ENCODE peak calls at places on chromosomes 2 and 18, in seven cellular contexts. R, F, B, Z, J, S and Y are unnamed samples. For H3K4me1, the result is how much of the 10 kb centered on the place peaks cover.

GRCh38 chr2:5520352-5520996 is 171.7 kb upstream of the SOX11 start:
- DNase-seq in R (no peak), F (no peak), B (peak), Z (no peak), J (no peak), S (no peak), Y (no peak)

GRCh38 chr2:3533836-3534235 is 14.5 kb upstream of the ADI1 start:
- DNase-seq in R (no peak), F (no peak), B (no peak), Z (peak), J (no peak), S (no peak), Y (no peak)

GRCh38 chr2:234881413-234882241 is 70.2 kb upstream of the SH3BP4 start:
- DNase-seq in R (peak), F (peak), B (peak), Z (peak), J (peak), S (peak), Y (peak)

GRCh38 chr18:37861981-37862380 is 296.4 kb upstream of the CELF4 start:
- DNase-seq in R (no peak), F (no peak), B (no peak), Z (no peak), J (no peak), S (no peak), Y (no peak)

GRCh38 chr2:48346124-48346536 is 183.8 kb upstream of the STON1 start:
- DNase-seq in R (no peak), F (no peak), B (peak), Z (peak), J (peak), S (peak), Y (no peak)

GRCh38 chr2:168456526-168457176 is 579 bp downstream of the CERS6 start:
- DNase-seq in R (peak), F (peak), B (no peak), Z (peak), J (peak), S (no peak), Y (peak)

GRCh38 chr2:231207734-231208133 is 9.3 kb downstream of the ARMC9 start:
- DNase-seq in R (no peak), F (no peak), B (no peak), Z (no peak), J (no peak), S (no peak), Y (no peak)

GRCh38 chr2:126914811-126915500 is 16.3 kb downstream of the TEX51 start:
- DNase-seq in R (no peak), F (no peak), B (no peak), Z (no peak), J (no peak), S (peak), Y (peak)

GRCh38 chr2:138432971-138433370 is 68.6 kb upstream of the SPOPL start:
- DNase-seq in R (no peak), F (no peak), B (no peak), Z (no peak), J (no peak), S (no peak), Y (no peak)

GRCh38 chr18:1483386-1483785 is 578.7 kb downstream of the ADCYAP1 start:
- DNase-seq in R (no peak), F (no peak), B (no peak), Z (no peak), J (no peak), S (no peak), Y (no peak)

GRCh38 chr2:104286806-104287205 is 567.1 kb upstream of the POU3F3 start:
- DNase-seq in R (no peak), F (no peak), B (no peak), Z (peak), J (peak), S (no peak), Y (no peak)

GRCh38 chr2:44833123-44834069 is 108.1 kb upstream of the SIX3 start:
- DNase-seq in R (no peak), F (no peak), B (peak), Z (no peak), J (no peak), S (no peak), Y (no peak)

GRCh38 chr18:76922107-76922506 is 99.8 kb downstream of the ZNF236 start:
- DNase-seq in R (peak), F (peak), B (peak), Z (peak), J (peak), S (peak), Y (peak)

GRCh38 chr2:177075254-177075653 is 137.3 kb upstream of the HNRNPA3 start:
- DNase-seq in R (no peak), F (no peak), B (no peak), Z (no peak), J (no peak), S (no peak), Y (no peak)

GRCh38 chr2:68730828-68731227 is 3.8 kb upstream of the ARHGAP25 start:
- DNase-seq in R (no peak), F (no peak), B (peak), Z (no peak), J (no peak), S (no peak), Y (no peak)

GRCh38 chr2:108139521-108139920 is 100.2 kb upstream of the SULT1C3 start:
- DNase-seq in R (peak), F (no peak), B (peak), Z (peak), J (peak), S (no peak), Y (peak)

GRCh38 chr2:201929627-201930026 is 104.0 kb upstream of the FZD7 start:
- DNase-seq in R (no peak), F (no peak), B (no peak), Z (peak), J (no peak), S (no peak), Y (no peak)

GRCh38 chr2:132974477-132975050 is 304.6 kb upstream of the LYPD1 start:
- DNase-seq in R (no peak), F (no peak), B (peak), Z (no peak), J (no peak), S (no peak), Y (no peak)

GRCh38 chr2:11080253-11081115 is 74.8 kb upstream of the SLC66A3 start:
- DNase-seq in R (no peak), F (no peak), B (no peak), Z (no peak), J (peak), S (peak), Y (no peak)

GRCh38 chr2:238456966-238457926 is 30.5 kb downstream of the ASB1 start:
- DNase-seq in R (no peak), F (no peak), B (no peak), Z (no peak), J (no peak), S (no peak), Y (no peak)

GRCh38 chr2:27264753-27265535 is 2.1 kb upstream of the SLC30A3 start:
- DNase-seq in R (peak), F (peak), B (peak), Z (peak), J (peak), S (peak), Y (peak)

GRCh38 chr2:98908909-98909308 is 27.1 kb downstream of the CRACDL start:
- DNase-seq in R (peak), F (no peak), B (peak), Z (no peak), J (no peak), S (peak), Y (no peak)

GRCh38 chr2:202037086-202037485 is 3.4 kb downstream of the FZD7 start:
- DNase-seq in R (no peak), F (no peak), B (peak), Z (no peak), J (peak), S (no peak), Y (no peak)

GRCh38 chr2:224171226-224171625 is 132.1 kb upstream of the SERPINE2 start:
- DNase-seq in R (no peak), F (no peak), B (no peak), Z (no peak), J (no peak), S (no peak), Y (no peak)

GRCh38 chr18:26074256-26074655 is 16.2 kb downstream of the SS18 start:
- DNase-seq in R (no peak), F (no peak), B (no peak), Z (no peak), J (no peak), S (no peak), Y (no peak)

GRCh38 chr18:73316513-73316912 is 448.7 kb upstream of the NETO1 start:
- DNase-seq in R (no peak), F (no peak), B (no peak), Z (no peak), J (no peak), S (no peak), Y (no peak)

GRCh38 chr2:96527052-96527964 is 9.2 kb upstream of the ARID5A start:
- DNase-seq in R (peak), F (peak), B (peak), Z (peak), J (peak), S (no peak), Y (no peak)

GRCh38 chr18:53943463-53943862 is 281.0 kb downstream of the MBD2 start:
- DNase-seq in R (no peak), F (no peak), B (no peak), Z (no peak), J (no peak), S (no peak), Y (no peak)

GRCh38 chr2:233862261-233862768 is 5.9 kb downstream of the MSL3B start:
- DNase-seq in R (no peak), F (no peak), B (no peak), Z (no peak), J (no peak), S (no peak), Y (no peak)

GRCh38 chr2:123514808-123515207 is 510.3 kb upstream of the CNTNAP5 start:
- DNase-seq in R (no peak), F (no peak), B (no peak), Z (peak), J (peak), S (no peak), Y (no peak)

GRCh38 chr2:10305254-10305635 is 2.5 kb downstream of the HPCAL1 start:
- DNase-seq in R (peak), F (peak), B (peak), Z (no peak), J (no peak), S (no peak), Y (no peak)

GRCh38 chr2:118403658-118404451 is 315.6 kb downstream of the INSIG2 start:
- DNase-seq in R (no peak), F (no peak), B (no peak), Z (no peak), J (no peak), S (no peak), Y (no peak)

GRCh38 chr2:126707941-126708340 is 52.0 kb downstream of the GYPC start:
- DNase-seq in R (no peak), F (no peak), B (no peak), Z (peak), J (no peak), S (peak), Y (no peak)

GRCh38 chr2:171390941-171391516 is 42.8 kb downstream of the METTL8 start:
- DNase-seq in R (peak), F (no peak), B (peak), Z (no peak), J (no peak), S (no peak), Y (no peak)
- H3K4me1 ChIP-seq in R (under half), F (under half), B (under half), Z (under half), J (under half), S (under half), Y (under half)

DNA sequence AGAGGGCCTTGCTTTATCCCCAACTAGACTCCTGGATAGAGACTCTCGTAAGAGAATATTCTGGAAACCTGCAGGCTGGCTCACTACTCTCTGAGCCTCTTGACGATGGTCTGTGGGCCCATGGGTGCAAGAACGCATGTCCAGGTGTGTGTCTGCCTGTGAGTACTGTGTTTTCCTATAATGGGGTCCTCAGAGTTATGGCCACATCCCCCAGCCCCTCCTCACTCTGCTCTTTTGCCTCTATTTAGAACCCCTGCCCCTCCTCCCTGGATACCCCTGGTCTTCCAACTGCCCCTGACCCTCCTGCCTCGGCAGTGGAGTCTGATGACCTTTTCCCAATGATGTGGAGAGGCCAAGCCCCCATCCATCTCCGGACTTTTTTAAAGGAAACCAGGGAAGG is 148.1 kb downstream of the ZFP36L2 start:
- DNase-seq in R (no peak), F (no peak), B (no peak), Z (no peak), J (no peak), S (no peak), Y (no peak)
- H3K4me1 ChIP-seq in R (under half), F (under half), B (under half), Z (under half), J (under half), S (under half), Y (under half)

GRCh38 chr18:31396796-31397195 is 20.2 kb downstream of the DSG4 start:
- DNase-seq in R (no peak), F (no peak), B (no peak), Z (no peak), J (no peak), S (no peak), Y (no peak)
- H3K4me1 ChIP-seq in R (under half), F (under half), B (under half), Z (under half), J (under half), S (under half), Y (under half)

GRCh38 chr2:47034973-47035609 is 119.5 kb upstream of the MCFD2 start:
- DNase-seq in R (no peak), F (no peak), B (no peak), Z (peak), J (peak), S (peak), Y (peak)

GRCh38 chr2:47029737-47030524 is 114.3 kb upstream of the MCFD2 start:
- DNase-seq in R (no peak), F (no peak), B (no peak), Z (no peak), J (no peak), S (no peak), Y (peak)

GRCh38 chr2:47033102-47033880 is 117.7 kb upstream of the MCFD2 start:
- DNase-seq in R (no peak), F (no peak), B (no peak), Z (peak), J (peak), S (no peak), Y (no peak)

GRCh38 chr2:47031909-47032668 is 116.5 kb upstream of the MCFD2 start:
- DNase-seq in R (no peak), F (no peak), B (no peak), Z (peak), J (no peak), S (peak), Y (peak)

DNA sequence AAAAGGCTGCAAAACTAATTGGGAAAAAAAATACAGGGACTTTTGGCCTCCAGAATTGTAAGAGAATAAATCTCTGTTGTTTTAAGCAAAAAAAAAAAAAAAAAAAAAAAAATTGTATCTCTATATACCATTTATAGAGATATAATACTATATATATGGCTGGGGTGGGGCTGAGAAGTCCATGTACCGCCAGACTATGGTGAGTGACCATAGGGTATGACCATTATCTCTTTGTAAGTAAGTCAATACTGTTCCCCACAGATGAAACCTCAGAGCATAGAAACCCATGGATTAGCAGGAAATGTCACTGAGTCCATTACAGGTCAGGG is 117.1 kb upstream of the MCFD2 start:
- DNase-seq in R (no peak), F (no peak), B (no peak), Z (no peak), J (no peak), S (no peak), Y (no peak)
- H3K4me1 ChIP-seq in R (under half), F (under half), B (under half), Z (under half), J (under half), S (under half), Y (half or more)

GRCh38 chr2:215410932-215411285 is 25.0 kb downstream of the FN1 start:
- DNase-seq in R (no peak), F (no peak), B (peak), Z (no peak), J (no peak), S (no peak), Y (no peak)
- H3K4me1 ChIP-seq in R (under half), F (under half), B (under half), Z (under half), J (under half), S (under half), Y (under half)

GRCh38 chr18:58215005-58215404 is 171.0 kb downstream of the NEDD4L start:
- DNase-seq in R (no peak), F (no peak), B (no peak), Z (no peak), J (no peak), S (no peak), Y (no peak)

GRCh38 chr18:58212274-58212673 is 168.2 kb downstream of the NEDD4L start:
- DNase-seq in R (no peak), F (no peak), B (no peak), Z (no peak), J (no peak), S (no peak), Y (no peak)

GRCh38 chr18:58211510-58211909 is 167.5 kb downstream of the NEDD4L start:
- DNase-seq in R (no peak), F (no peak), B (no peak), Z (no peak), J (no peak), S (no peak), Y (no peak)

GRCh38 chr18:58213931-58214431 is 170.0 kb downstream of the NEDD4L start:
- DNase-seq in R (no peak), F (no peak), B (no peak), Z (peak), J (no peak), S (peak), Y (no peak)

DNA sequence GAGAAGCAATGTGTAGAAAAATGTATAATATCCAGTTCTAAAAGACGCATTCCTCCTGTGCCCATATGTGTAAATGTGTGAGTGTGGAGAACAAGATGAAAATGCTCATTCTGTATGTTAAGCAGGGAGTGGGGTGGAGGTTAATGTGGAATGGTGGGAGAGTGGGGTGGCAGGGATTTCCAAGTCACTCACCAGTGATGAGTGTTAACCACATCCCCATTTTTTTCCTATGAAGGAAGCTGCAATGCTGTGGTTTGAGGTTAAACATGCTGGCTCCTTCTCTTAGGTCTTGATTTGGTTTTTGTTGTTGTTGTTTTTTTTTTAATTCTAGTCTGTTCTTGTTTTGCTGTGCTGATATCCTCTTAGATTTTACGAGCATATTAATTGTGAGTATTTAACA is 169.4 kb downstream of the NEDD4L start:
- DNase-seq in R (no peak), F (no peak), B (peak), Z (no peak), J (no peak), S (no peak), Y (no peak)
- H3K4me1 ChIP-seq in R (under half), F (under half), B (under half), Z (under half), J (under half), S (under half), Y (under half)

GRCh38 chr2:111961663-111962062 is 63.3 kb downstream of the MERTK start:
- DNase-seq in R (no peak), F (no peak), B (no peak), Z (no peak), J (no peak), S (peak), Y (no peak)

GRCh38 chr2:111966241-111966640 is 67.8 kb downstream of the MERTK start:
- DNase-seq in R (no peak), F (no peak), B (no peak), Z (no peak), J (no peak), S (no peak), Y (no peak)

GRCh38 chr2:111965062-111965461 is 66.7 kb downstream of the MERTK start:
- DNase-seq in R (no peak), F (no peak), B (no peak), Z (no peak), J (no peak), S (no peak), Y (no peak)

GRCh38 chr2:111970453-111970852 is 72.0 kb downstream of the MERTK start:
- DNase-seq in R (no peak), F (no peak), B (no peak), Z (no peak), J (no peak), S (no peak), Y (no peak)

DNA sequence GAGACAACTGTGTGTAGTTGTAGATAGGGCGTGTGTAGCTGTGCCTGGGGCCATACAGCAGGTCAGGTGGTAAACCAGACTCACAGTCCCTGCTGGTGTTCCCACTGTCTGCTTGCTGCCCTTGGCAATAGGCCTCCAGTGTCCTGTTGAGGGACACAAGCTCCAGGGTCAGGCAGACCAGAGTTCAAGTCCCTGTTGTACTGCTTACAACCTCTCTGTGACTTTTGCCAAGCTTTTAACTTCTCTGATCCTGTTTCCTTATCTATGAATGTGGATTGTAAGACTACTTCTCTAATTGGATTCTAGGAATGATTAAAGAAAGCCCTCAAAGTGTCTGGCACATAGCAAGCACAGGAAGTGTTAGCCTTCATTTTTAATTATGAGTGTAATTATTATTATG is 68.6 kb downstream of the MERTK start:
- DNase-seq in R (no peak), F (no peak), B (no peak), Z (peak), J (no peak), S (no peak), Y (no peak)
- H3K4me1 ChIP-seq in R (under half), F (under half), B (under half), Z (under half), J (under half), S (under half), Y (under half)

GRCh38 chr2:217360111-217360510 is 500.2 kb upstream of the TNP1 start:
- DNase-seq in R (no peak), F (no peak), B (no peak), Z (no peak), J (no peak), S (no peak), Y (no peak)
- H3K4me1 ChIP-seq in R (under half), F (under half), B (under half), Z (under half), J (under half), S (under half), Y (under half)